ENCODE peak calls at places on chromosome 10, in five cellular contexts. M, I, K, H and J are unnamed samples.

GRCh38 chr10:110358869-110359629 is 54.3 kb upstream of the SMNDC1 start:
- DNase-seq in I (no peak), M (peak), K (no peak), H (no peak), J (no peak)

GRCh38 chr10:22682237-22683192 is 31.9 kb downstream of the PIP4K2A start:
- DNase-seq in M (peak), I (no peak), K (peak), H (no peak), J (no peak)

GRCh38 chr10:122301055-122301810 is 30.1 kb downstream of the BTBD16 start:
- DNase-seq in H (no peak), K (no peak), I (peak), M (no peak), J (peak)

GRCh38 chr10:17805921-17806577 is 3.1 kb upstream of the MRC1 start:
- DNase-seq in M (peak), I (no peak), H (no peak), K (peak), J (peak)

GRCh38 chr10:129319934-129320333 is 147.1 kb upstream of the MGMT start:
- DNase-seq in H (no peak), I (no peak), M (no peak), K (no peak), J (no peak)

GRCh38 chr10:28296023-28296422 is 6.8 kb downstream of the MPP7 start:
- DNase-seq in I (no peak), H (no peak), K (no peak), M (no peak), J (no peak)

GRCh38 chr10:119153661-119154060 is 11.9 kb downstream of the SFXN4 start:
- DNase-seq in K (no peak), M (no peak), I (no peak), H (no peak), J (no peak)

GRCh38 chr10:77905086-77905735 is 21.3 kb downstream of the DLG5 start:
- DNase-seq in M (no peak), I (no peak), K (no peak), H (no peak), J (no peak)

GRCh38 chr10:37289833-37290464 is 164.6 kb downstream of the ANKRD30A start:
- DNase-seq in H (no peak), K (no peak), M (no peak), I (no peak), J (no peak)

GRCh38 chr10:1634239-1634638 is 103.1 kb downstream of the ADARB2 start:
- DNase-seq in M (no peak), I (no peak), K (no peak), H (no peak), J (no peak)

GRCh38 chr10:77230194-77230593 is 407.4 kb downstream of the KCNMA1 start:
- DNase-seq in M (no peak), H (no peak), I (peak), K (no peak), J (no peak)

GRCh38 chr10:48613015-48613414 is 8.1 kb upstream of the ARHGAP22 start:
- DNase-seq in K (no peak), M (no peak), I (no peak), H (no peak), J (no peak)

GRCh38 chr10:132744839-132745238 is 41.1 kb downstream of the NKX6-2 start:
- DNase-seq in M (no peak), K (no peak), H (no peak), I (no peak), J (no peak)

GRCh38 chr10:71633935-71634334 is 85.6 kb downstream of the C10orf105 start:
- DNase-seq in K (no peak), M (no peak), I (no peak), H (no peak), J (no peak)

GRCh38 chr10:71638577-71639411 is 80.8 kb downstream of the C10orf105 start:
- DNase-seq in K (no peak), M (peak), I (no peak), H (no peak), J (peak)

GRCh38 chr10:23523251-23523650 is 84.4 kb downstream of the OTUD1 start:
- DNase-seq in M (no peak), I (no peak), K (no peak), H (no peak), J (peak)

GRCh38 chr10:32175629-32176028 is 119.4 kb upstream of the KIF5B start:
- DNase-seq in K (no peak), H (no peak), M (no peak), I (no peak), J (no peak)

GRCh38 chr10:12380999-12381398 is 31.7 kb downstream of the CAMK1D start:
- DNase-seq in H (no peak), K (no peak), M (no peak), I (no peak), J (no peak)

GRCh38 chr10:23024002-23024401 is 71.4 kb upstream of the MSRB2 start:
- DNase-seq in I (no peak), M (no peak), K (no peak), H (no peak), J (no peak)

GRCh38 chr10:9792181-9792580 is 1225.5 kb upstream of the CELF2 start:
- DNase-seq in I (no peak), M (no peak), H (no peak), K (no peak), J (no peak)

GRCh38 chr10:110802551-110803238 is 69.0 kb upstream of the PDCD4 start:
- DNase-seq in K (peak), M (no peak), I (peak), H (peak), J (peak)

GRCh38 chr10:98919899-98920298 is 315.8 kb downstream of the HPSE2 start:
- DNase-seq in M (peak), H (no peak), K (no peak), I (no peak), J (peak)

GRCh38 chr10:94299417-94299816 is 63.3 kb downstream of the NOC3L start:
- DNase-seq in M (no peak), K (peak), H (no peak), I (peak), J (peak)

GRCh38 chr10:113252650-113253560 is 299.9 kb upstream of the HABP2 start:
- DNase-seq in M (no peak), H (no peak), I (no peak), K (no peak), J (no peak)

GRCh38 chr10:124588736-124589451 is 127.3 kb downstream of the LHPP start:
- DNase-seq in K (no peak), H (no peak), M (peak), I (no peak), J (peak)